ENCODE peak calls at places on chromosome 7, in ten cellular contexts. Z is hepatocyte, G is aorta, B is BE2C, N is SJSA1, U is Panc1, K is fibroblast of lung, I is heart right ventricle, L is stomach, X is SK-N-SH. Q is an unnamed sample.
A peak's percentile ranks its signal among the peaks of the same experiment; 100 is the strongest.

GRCh38 chr7:79434867-79435266 is 18.6 kb downstream of the MAGI2 start:
- DNase-seq in Z (peak; percentile 22), G (no peak), B (no peak), N (no peak), U (no peak), K (no peak), I (no peak), L (no peak), X (no peak), Q (no peak)

GRCh38 chr7:133724694-133725093 is 402.4 kb upstream of the LRGUK start:
- DNase-seq in Z (no peak), G (no peak), B (no peak), N (no peak), U (no peak), K (no peak), I (no peak), L (no peak), X (no peak), Q (no peak)

GRCh38 chr7:49245062-49245461 is 320.7 kb downstream of the CDC14C start:
- DNase-seq in Z (no peak), G (no peak), B (no peak), N (no peak), U (no peak), K (no peak), I (no peak), L (no peak), X (no peak), Q (peak; percentile 3)

GRCh38 chr7:28002638-28003037 is 178.0 kb downstream of the JAZF1 start:
- DNase-seq in Z (peak; percentile 43), G (no peak), B (no peak), N (no peak), U (no peak), K (peak; percentile 23), I (no peak), L (no peak), X (no peak), Q (no peak)

GRCh38 chr7:3537210-3537875 is 236.3 kb downstream of the SDK1 start:
- DNase-seq in Z (peak; percentile 34), G (no peak), B (no peak), N (peak; percentile 49), U (no peak), K (peak; percentile 78), I (no peak), L (no peak), X (no peak), Q (no peak)

GRCh38 chr7:94258856-94259255 is 135.8 kb upstream of the COL1A2 start:
- DNase-seq in Z (no peak), G (no peak), B (no peak), N (no peak), U (no peak), K (no peak), I (no peak), L (no peak), X (no peak), Q (no peak)

GRCh38 chr7:3092468-3092867 is 48.8 kb upstream of the CARD11 start:
- DNase-seq in Z (no peak), G (peak; percentile 62), B (no peak), N (no peak), U (no peak), K (no peak), I (peak; percentile 12), L (no peak), X (no peak), Q (no peak)

GRCh38 chr7:45460379-45460778 is 113.8 kb upstream of the ADCY1 start:
- DNase-seq in Z (no peak), G (no peak), B (no peak), N (no peak), U (no peak), K (peak; percentile 18), I (no peak), L (no peak), X (no peak), Q (no peak)

GRCh38 chr7:97752215-97752614 is 20.3 kb downstream of the TAC1 start:
- DNase-seq in Z (no peak), G (no peak), B (no peak), N (no peak), U (no peak), K (no peak), I (no peak), L (no peak), X (no peak), Q (no peak)

GRCh38 chr7:94449151-94449725 is 54.5 kb downstream of the COL1A2 start:
- DNase-seq in Z (peak; percentile 52), G (no peak), B (no peak), N (peak; percentile 37), U (no peak), K (peak; percentile 33), I (no peak), L (no peak), X (peak; percentile 49), Q (peak; percentile 5)

GRCh38 chr7:96800824-96801223 is 91.2 kb upstream of the SEM1 start:
- DNase-seq in Z (no peak), G (no peak), B (peak; percentile 25), N (no peak), U (no peak), K (no peak), I (no peak), L (peak; percentile 29), X (peak; percentile 35), Q (no peak)

GRCh38 chr7:37971491-37971890 is 51.1 kb downstream of the EPDR1 start:
- DNase-seq in Z (no peak), G (no peak), B (no peak), N (no peak), U (no peak), K (peak; percentile 18), I (no peak), L (no peak), X (no peak), Q (no peak)

GRCh38 chr7:219581-220150 is 27.3 kb downstream of the FAM20C start:
- DNase-seq in Z (peak; percentile 51), G (no peak), B (no peak), N (no peak), U (no peak), K (no peak), I (no peak), L (peak; percentile 74), X (no peak), Q (no peak)

GRCh38 chr7:99137418-99138180 is 6.3 kb downstream of the SMURF1 start:
- DNase-seq in Z (peak; percentile 69), G (no peak), B (no peak), N (no peak), U (no peak), K (peak; percentile 93), I (no peak), L (no peak), X (peak; percentile 63), Q (peak; percentile 71)

GRCh38 chr7:43071604-43072003 is 40.8 kb upstream of the HECW1 start:
- DNase-seq in Z (peak; percentile 20), G (no peak), B (peak; percentile 25), N (peak; percentile 21), U (no peak), K (no peak), I (no peak), L (no peak), X (peak; percentile 19), Q (peak; percentile 30)

GRCh38 chr7:18978108-18978495 is 139.3 kb downstream of the TWIST1 start:
- DNase-seq in Z (no peak), G (no peak), B (no peak), N (peak; percentile 90), U (no peak), K (peak; percentile 97), I (no peak), L (no peak), X (no peak), Q (no peak)

GRCh38 chr7:70756789-70757188 is 375.2 kb upstream of the GALNT17 start:
- DNase-seq in Z (no peak), G (no peak), B (no peak), N (no peak), U (no peak), K (no peak), I (no peak), L (no peak), X (no peak), Q (no peak)

DNA sequence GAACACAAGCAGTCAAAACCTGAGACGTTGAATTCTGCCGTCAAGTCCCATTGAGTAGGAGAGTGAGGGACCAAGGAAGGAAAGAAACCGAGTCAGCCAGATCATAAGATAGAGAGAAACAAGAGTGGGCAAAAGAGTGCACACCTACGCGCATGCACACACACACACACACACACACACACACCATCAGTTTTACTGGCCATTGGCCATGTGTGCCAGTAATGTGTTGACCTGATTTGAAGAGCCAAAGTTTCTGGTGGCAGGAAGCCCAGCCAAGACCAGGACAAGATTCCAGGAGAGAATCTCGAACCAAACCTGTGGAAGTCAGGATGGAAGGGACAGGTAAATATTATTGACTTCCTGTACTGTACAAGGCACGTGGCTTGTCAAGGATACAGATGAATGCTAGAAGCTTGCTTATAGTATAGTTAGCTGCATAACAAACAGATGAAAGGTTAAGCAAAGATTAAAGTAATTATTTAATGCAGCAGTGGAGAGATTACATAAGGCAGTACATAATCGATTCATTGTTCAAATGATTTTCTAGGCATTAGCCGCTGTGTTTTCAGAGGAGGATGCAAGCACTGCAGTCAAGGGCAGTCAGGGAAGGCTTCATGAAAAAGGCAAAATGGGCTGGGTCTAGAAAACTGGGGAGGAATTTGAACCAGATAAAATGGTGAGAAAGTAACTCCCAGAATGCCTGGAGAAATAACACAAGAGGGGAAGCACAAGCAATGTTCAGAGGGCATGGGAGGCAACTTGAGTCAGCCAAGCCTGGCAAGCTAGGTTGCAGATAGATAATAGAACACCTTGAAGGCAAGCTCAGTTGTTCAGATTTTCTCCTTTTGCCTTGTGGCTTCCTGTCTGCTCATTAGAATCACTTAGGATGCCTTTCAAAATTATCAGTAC is 2.7 kb upstream of the HYCC1 start:
- DNase-seq in Z (no peak), G (no peak), B (no peak), N (no peak), U (no peak), K (no peak), I (no peak), L (no peak), X (no peak), Q (no peak)
- H3K4me3 ChIP-seq in Z (no peak overlapping the region), G (no peak overlapping the region), B (no peak overlapping the region), N (no peak overlapping the region), U (no peak overlapping the region), K (no peak overlapping the region), I (no peak overlapping the region), L (no peak overlapping the region), X (no peak overlapping the region), Q (no peak overlapping the region)

GRCh38 chr7:39404910-39405309 is 161.3 kb upstream of the YAE1 start:
- DNase-seq in Z (no peak), G (no peak), B (no peak), N (no peak), U (no peak), K (no peak), I (no peak), L (no peak), X (no peak), Q (no peak)
- H3K36me3 ChIP-seq in Z (no peaks in the 10 kb centered on the region), G (no peaks in the 10 kb centered on the region), B (no peaks in the 10 kb centered on the region), N (no peaks in the 10 kb centered on the region), U (no peaks in the 10 kb centered on the region), K (no peaks in the 10 kb centered on the region), I (no peaks in the 10 kb centered on the region), L (no peaks in the 10 kb centered on the region), X (no peaks in the 10 kb centered on the region), Q (no peaks in the 10 kb centered on the region)

GRCh38 chr7:158589653-158590052 is 2.0 kb upstream of the PTPRN2 start:
- DNase-seq in Z (no peak), G (no peak), B (no peak), N (no peak), U (no peak), K (no peak), I (no peak), L (no peak), X (no peak), Q (no peak)
- H3K27me3 ChIP-seq in Z (peaks cover 22% of the 10 kb centered on the region), G (no peaks in the 10 kb centered on the region), B (no peaks in the 10 kb centered on the region), N (peaks cover 10% of the 10 kb centered on the region), U (peaks cover 5% of the 10 kb centered on the region), K (peaks cover 27% of the 10 kb centered on the region), I (peaks cover 28% of the 10 kb centered on the region), L (peaks cover 28% of the 10 kb centered on the region), X (no peaks in the 10 kb centered on the region), Q (peaks cover 52% of the 10 kb centered on the region)

GRCh38 chr7:67625257-67625713 is 628.7 kb downstream of the TYW1 start:
- DNase-seq in Z (peak; percentile 92), G (peak; percentile 75), B (peak; percentile 91), N (peak; percentile 18), U (peak; percentile 24), K (peak; percentile 58), I (peak; percentile 84), L (peak; percentile 53), X (peak; percentile 86), Q (peak; percentile 86)
- H3K4me3 ChIP-seq in Z (no peak overlapping the region), G (no peak overlapping the region), B (peak overlapping the region; percentile 52), N (no peak overlapping the region), U (peak overlapping the region; percentile 17), K (no peak overlapping the region), I (peak overlapping the region; percentile 38), L (peak overlapping the region; percentile 28), X (peak overlapping the region; percentile 21), Q (peak overlapping the region; percentile 33)

Q was measured in H7.